ENCODE peak calls at places on chromosome 20, in four cellular contexts. Y is HepG2, Z is A549, A is K562. H is an unnamed sample.

GRCh38 chr20:25003002-25003401 is 10.5 kb upstream of the APMAP start:
- DNase-seq in Y (no peak), Z (no peak), A (no peak), H (no peak)

GRCh38 chr20:47337413-47337812 is 19.1 kb downstream of the ZMYND8 start:
- DNase-seq in Y (no peak), Z (no peak), A (no peak), H (no peak)

GRCh38 chr20:17225891-17226409 is 890 bp upstream of the PCSK2 start:
- DNase-seq in Y (no peak), Z (no peak), A (no peak), H (no peak)

GRCh38 chr20:24910461-24910860 is 38.6 kb upstream of the CST7 start:
- DNase-seq in Y (no peak), Z (no peak), A (no peak), H (no peak)

GRCh38 chr20:53915459-53916172 is 154.8 kb downstream of the BCAS1 start:
- DNase-seq in Y (peak), Z (peak), A (peak), H (peak)

GRCh38 chr20:44701116-44701865 is 13.9 kb upstream of the CCN5 start:
- DNase-seq in Y (peak), Z (no peak), A (no peak), H (no peak)

GRCh38 chr20:4811661-4812181 is 90.0 kb downstream of the PRND start:
- DNase-seq in Y (no peak), Z (no peak), A (no peak), H (peak)

GRCh38 chr20:33081411-33082154 is 2.1 kb downstream of the BPIFB4 start:
- DNase-seq in Y (no peak), Z (no peak), A (no peak), H (peak)

DNA sequence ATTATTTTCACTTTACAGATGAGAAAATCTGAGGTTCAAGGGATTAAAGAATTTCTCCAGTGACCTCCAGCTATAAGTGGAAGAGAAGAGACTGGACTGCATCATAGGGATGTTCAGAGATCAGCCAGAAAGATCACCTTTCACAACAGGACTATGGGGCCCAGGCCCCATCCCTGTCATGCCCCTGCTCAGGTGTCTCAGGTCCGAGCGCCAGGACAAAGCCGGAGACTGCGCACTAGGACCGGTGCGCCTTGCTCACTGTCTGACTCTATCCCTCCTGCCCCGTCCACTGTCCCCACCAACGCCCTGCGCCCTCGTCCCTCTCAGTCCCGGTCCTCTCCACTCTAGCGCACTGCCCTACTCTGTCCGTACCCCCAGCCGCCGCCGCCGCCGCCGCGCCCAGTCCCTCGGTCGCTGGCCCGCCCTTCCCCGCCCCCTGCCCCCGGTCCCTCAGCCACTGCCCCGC is 548 bp upstream of the RAD21L1 start:
- DNase-seq in Y (peak), Z (no peak), A (no peak), H (no peak)
- H3K4me3 ChIP-seq in Y (peak), Z (peak), A (peak), H (peak)

GRCh38 chr20:6660441-6660840 is 107.0 kb upstream of the BMP2 start:
- DNase-seq in Y (no peak), Z (no peak), A (no peak), H (no peak)

GRCh38 chr20:6654490-6655247 is 112.8 kb upstream of the BMP2 start:
- DNase-seq in Y (no peak), Z (no peak), A (no peak), H (no peak)

GRCh38 chr20:6657904-6658303 is 109.6 kb upstream of the BMP2 start:
- DNase-seq in Y (no peak), Z (no peak), A (no peak), H (no peak)

GRCh38 chr20:6651561-6651960 is 115.9 kb upstream of the BMP2 start:
- DNase-seq in Y (no peak), Z (no peak), A (no peak), H (no peak)

GRCh38 chr20:6657111-6657510 is 110.4 kb upstream of the BMP2 start:
- DNase-seq in Y (no peak), Z (no peak), A (no peak), H (no peak)
- TF ChIP-seq REST in Y (no peak), Z (no peak), A (no peak), H (no peak)

GRCh38 chr20:48819813-48820648 is 7.8 kb downstream of the PREX1 start:
- DNase-seq in Y (no peak), Z (no peak), A (no peak), H (no peak)
- H3K4me3 ChIP-seq in Y (no peak), Z (no peak), A (no peak), H (no peak)

GRCh38 chr20:37564388-37565133 is 36.9 kb upstream of the BLCAP start:
- DNase-seq in Y (peak), Z (peak), A (peak), H (peak)

GRCh38 chr20:37565134-37565811 is 37.6 kb upstream of the BLCAP start:
- DNase-seq in Y (no peak), Z (no peak), A (no peak), H (no peak)

GRCh38 chr20:37566590-37567330 is 39.1 kb upstream of the BLCAP start:
- DNase-seq in Y (no peak), Z (no peak), A (no peak), H (no peak)

GRCh38 chr20:37567671-37568588 is 40.3 kb upstream of the BLCAP start:
- DNase-seq in Y (no peak), Z (no peak), A (peak), H (no peak)

DNA sequence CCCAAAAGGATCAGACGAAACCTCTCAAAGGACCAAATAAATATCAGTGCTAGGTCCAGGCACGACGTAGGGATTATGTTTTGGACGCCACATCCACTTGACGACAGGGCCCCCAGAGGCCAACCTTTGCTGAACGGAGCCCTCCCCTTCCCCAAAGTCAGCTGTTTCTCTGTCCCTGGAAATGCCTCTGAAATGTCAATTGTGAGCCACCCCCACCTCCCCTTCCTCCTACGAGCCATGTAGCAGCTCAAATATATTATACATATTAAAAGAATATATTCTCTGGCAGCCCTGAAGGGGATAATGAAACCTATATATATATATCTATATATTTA is 39.6 kb upstream of the BLCAP start:
- DNase-seq in Y (no peak), Z (no peak), A (no peak), H (no peak)
- TF ChIP-seq REST in Y (no peak), Z (no peak), A (no peak), H (no peak)

GRCh38 chr20:19977373-19977770 is 39.8 kb upstream of the NAA20 start:
- DNase-seq in Y (no peak), Z (no peak), A (no peak), H (no peak)
- H3K4me3 ChIP-seq in Y (no peak), Z (peak), A (no peak), H (no peak)

GRCh38 chr20:34091637-34092200 is 20.3 kb downstream of the EIF2S2 start:
- DNase-seq in Y (no peak), Z (no peak), A (no peak), H (no peak)

GRCh38 chr20:34090645-34091044 is 21.4 kb downstream of the EIF2S2 start:
- DNase-seq in Y (no peak), Z (no peak), A (no peak), H (no peak)

GRCh38 chr20:34088305-34088870 is 23.7 kb downstream of the EIF2S2 start:
- DNase-seq in Y (no peak), Z (no peak), A (no peak), H (no peak)

GRCh38 chr20:34088871-34089479 is 23.1 kb downstream of the EIF2S2 start:
- DNase-seq in Y (no peak), Z (no peak), A (no peak), H (no peak)

GRCh38 chr20:34089655-34090324 is 22.3 kb downstream of the EIF2S2 start:
- DNase-seq in Y (no peak), Z (no peak), A (no peak), H (no peak)
- TF ChIP-seq REST in Y (no peak), Z (no peak), A (no peak), H (no peak)

DNA sequence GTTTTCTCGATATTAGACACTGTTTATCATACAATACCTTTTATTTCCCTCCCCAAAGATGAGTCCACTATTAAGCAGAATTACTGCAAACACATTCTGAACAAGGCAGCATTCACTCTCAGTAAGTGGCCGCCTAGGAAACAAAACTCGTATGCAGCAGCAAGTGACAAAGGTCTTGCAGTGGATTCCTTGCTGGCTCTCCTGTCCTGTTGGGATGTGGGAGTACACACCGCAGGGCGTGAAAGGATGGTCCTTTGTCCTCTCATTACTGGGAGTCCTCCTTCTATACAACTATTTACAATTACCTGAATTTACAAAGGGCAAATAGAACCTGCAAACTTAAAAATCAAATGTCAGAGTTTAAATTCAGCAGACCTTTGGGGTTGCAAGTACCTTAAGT is 16.1 kb downstream of the CTCFL start:
- DNase-seq in Y (no peak), Z (no peak), A (no peak), H (no peak)
- H3K4me3 ChIP-seq in Y (no peak), Z (no peak), A (no peak), H (no peak)

GRCh38 chr20:50658804-50659380 is 32.5 kb downstream of the RIPOR3 start:
- DNase-seq in Y (no peak), Z (no peak), A (no peak), H (no peak)

GRCh38 chr20:50651676-50652075 is 39.7 kb downstream of the RIPOR3 start:
- DNase-seq in Y (no peak), Z (no peak), A (no peak), H (peak)

GRCh38 chr20:50654899-50655298 is 36.4 kb downstream of the RIPOR3 start:
- DNase-seq in Y (no peak), Z (no peak), A (no peak), H (no peak)

GRCh38 chr20:50652702-50653294 is 38.5 kb downstream of the RIPOR3 start:
- DNase-seq in Y (no peak), Z (no peak), A (no peak), H (peak)

DNA sequence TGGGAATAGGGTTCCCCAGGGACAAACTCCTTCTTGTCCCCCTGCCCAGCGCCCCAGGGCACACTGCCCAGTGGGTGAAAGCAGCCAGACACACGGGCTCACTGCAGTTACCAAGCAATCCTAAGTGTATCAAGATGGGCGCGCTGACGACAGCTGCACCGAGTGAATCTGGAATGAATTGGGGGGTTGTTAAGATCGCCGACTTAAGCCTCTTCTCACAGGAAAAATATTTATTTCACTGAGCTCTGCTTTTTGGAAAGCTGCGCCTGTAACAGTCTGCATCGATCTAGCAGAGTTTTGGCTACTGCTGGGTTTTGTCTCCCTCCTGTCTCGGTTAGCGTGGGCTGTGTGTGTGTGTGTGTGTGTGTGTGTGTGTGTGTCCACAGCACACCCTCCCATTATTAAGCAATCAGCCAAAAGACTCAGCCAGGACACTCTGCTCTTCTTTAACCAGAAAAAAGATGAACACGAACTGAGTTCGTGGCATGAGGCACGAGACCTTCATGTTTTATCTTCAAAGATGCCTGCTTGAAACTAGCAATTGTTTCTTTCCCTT is 35.9 kb downstream of the RIPOR3 start:
- DNase-seq in Y (no peak), Z (no peak), A (no peak), H (peak)
- TF ChIP-seq REST in Y (no peak), Z (no peak), A (no peak), H (no peak)

GRCh38 chr20:59028812-59029211 is 3.3 kb downstream of the ATP5F1E start:
- DNase-seq in Y (no peak), Z (no peak), A (no peak), H (no peak)
- H3K4me3 ChIP-seq in Y (peak), Z (no peak), A (peak), H (no peak)

DNA sequence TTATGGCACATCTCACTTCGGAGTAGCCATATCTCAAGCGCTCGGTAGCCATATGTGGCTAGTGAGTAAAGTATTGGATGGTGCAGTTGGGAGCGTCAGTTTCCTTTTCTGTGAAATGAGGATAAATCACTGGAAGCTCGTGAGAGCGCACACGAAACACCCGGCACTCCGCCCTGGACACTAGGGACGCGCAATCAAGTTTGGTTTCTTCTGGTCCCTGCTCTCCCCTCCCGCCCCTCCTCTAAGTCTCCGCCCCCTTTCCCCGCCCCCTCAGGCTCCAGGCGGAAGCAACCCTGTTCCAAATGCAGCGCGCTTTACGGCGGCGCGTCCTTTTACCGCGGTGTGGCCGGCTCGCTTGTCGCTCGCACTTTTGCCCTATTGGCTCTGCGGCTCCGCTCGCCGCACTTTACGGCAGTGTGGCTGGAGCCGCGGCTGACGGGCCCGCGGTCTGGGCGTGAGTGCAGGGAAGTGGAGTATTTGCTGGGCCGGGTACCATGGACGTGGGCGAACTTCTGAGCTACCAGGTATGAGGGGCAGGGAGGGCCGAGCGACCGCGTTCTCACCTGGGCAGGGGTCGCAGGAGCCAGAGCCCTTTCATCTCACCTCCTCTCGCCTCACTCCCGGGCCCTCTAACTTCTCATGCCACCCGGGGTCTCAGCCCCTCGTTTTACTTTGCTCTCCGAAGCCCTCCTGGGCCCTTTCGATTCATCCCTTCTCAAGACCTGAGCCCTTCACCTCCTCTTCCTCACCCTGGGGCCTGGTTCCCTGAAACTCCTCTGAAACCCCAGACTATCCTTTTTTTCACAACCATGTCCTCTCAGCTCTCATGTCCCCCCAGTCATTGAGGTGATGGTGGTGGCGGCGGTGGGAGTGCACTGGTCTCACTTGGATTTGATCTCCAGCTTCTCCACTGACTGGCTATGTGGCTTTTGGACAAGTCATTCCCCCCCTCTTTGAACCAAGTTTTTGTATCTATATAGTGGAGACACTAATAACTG is at the start of gene CTNNBL1:
- DNase-seq in Y (peak), Z (peak), A (peak), H (peak)
- TF ChIP-seq REST in Y (peak), Z (no peak), A (peak), H (no peak)